ENCODE peak calls at places on chromosomes 5 and 9, in four cellular contexts. M, R, W and S are unnamed samples.

GRCh38 chr5:76065258-76065657 is 17.9 kb upstream of the SV2C start:
- DNase-seq in M (no peak), R (no peak), W (no peak), S (no peak)

GRCh38 chr9:15211994-15212501 is 95.0 kb downstream of the TTC39B start:
- DNase-seq in M (no peak), R (peak), W (no peak), S (no peak)

GRCh38 chr5:107043665-107044064 is 627.1 kb downstream of the EFNA5 start:
- DNase-seq in M (no peak), R (no peak), W (no peak), S (no peak)

GRCh38 chr9:136151848-136152542 is 33.3 kb upstream of the TMEM250 start:
- DNase-seq in M (no peak), R (no peak), W (no peak), S (no peak)

GRCh38 chr9:134130503-134131375 is 5.1 kb upstream of the WDR5 start:
- DNase-seq in M (peak), R (peak), W (no peak), S (peak)

GRCh38 chr5:6510132-6510531 is 61.5 kb downstream of the UBE2QL1 start:
- DNase-seq in M (no peak), R (peak), W (no peak), S (no peak)

GRCh38 chr9:88995627-88996026 is 4.4 kb downstream of the S1PR3 start:
- DNase-seq in M (no peak), R (no peak), W (no peak), S (no peak)

GRCh38 chr5:159441441-159441840 is 111.2 kb upstream of the IL12B start:
- DNase-seq in M (peak), R (peak), W (no peak), S (peak)

GRCh38 chr9:37992924-37993349 is 76.1 kb downstream of the SHB start:
- DNase-seq in M (no peak), R (no peak), W (no peak), S (no peak)